ENCODE peak calls at places on chromosomes 12 and 14, in nine cellular contexts. M is tibial nerve, G is A549, I is Peyer's patch, H is GM12865, Z is dorsolateral prefrontal cortex, F is kidney, W is WERI-Rb-1, N is fibroblast of the aortic adventitia. K is an unnamed sample.

GRCh38 chr12:123056053-123056452 is 75.6 kb downstream of the ARL6IP4 start:
- DNase-seq in M (no peak), G (peak), I (no peak), H (no peak), Z (no peak), F (no peak), W (no peak), N (no peak), K (no peak)

GRCh38 chr12:79926951-79927350 is 7.9 kb downstream of the PPP1R12A start:
- DNase-seq in M (no peak), G (no peak), I (no peak), H (no peak), Z (no peak), F (no peak), W (no peak), N (no peak), K (no peak)

GRCh38 chr14:23518716-23519115 is 32.8 kb downstream of the ZFHX2 start:
- DNase-seq in M (no peak), G (no peak), I (no peak), H (no peak), Z (no peak), F (no peak), W (no peak), N (no peak), K (no peak)

GRCh38 chr14:68616255-68616902 is 176.5 kb downstream of the ZFP36L1 start:
- DNase-seq in M (no peak), G (peak), I (no peak), H (no peak), Z (no peak), F (no peak), W (no peak), N (peak), K (no peak)

GRCh38 chr12:66269757-66270383 is 32.4 kb upstream of the HELB start:
- DNase-seq in M (peak), G (peak), I (no peak), H (peak), Z (no peak), F (no peak), W (no peak), N (peak), K (peak)

GRCh38 chr12:116376354-116377193 is 99.1 kb upstream of the MED13L start:
- DNase-seq in M (no peak), G (peak), I (no peak), H (no peak), Z (no peak), F (no peak), W (no peak), N (peak), K (peak)

GRCh38 chr12:119447618-119448017 is 113.1 kb downstream of the CCDC60 start:
- DNase-seq in M (no peak), G (no peak), I (no peak), H (peak), Z (no peak), F (no peak), W (no peak), N (no peak), K (no peak)

GRCh38 chr12:79929065-79929464 is 5.8 kb downstream of the PPP1R12A start:
- DNase-seq in M (no peak), G (no peak), I (no peak), H (no peak), Z (no peak), F (no peak), W (no peak), N (no peak), K (no peak)

GRCh38 chr12:115232455-115233156 is 548.6 kb upstream of the TBX3 start:
- DNase-seq in M (no peak), G (no peak), I (no peak), H (no peak), Z (no peak), F (no peak), W (no peak), N (peak), K (no peak)

GRCh38 chr12:54523637-54524036 is 25.8 kb upstream of the PDE1B start:
- DNase-seq in M (no peak), G (no peak), I (no peak), H (no peak), Z (no peak), F (no peak), W (no peak), N (no peak), K (no peak)

GRCh38 chr14:61033851-61034250 is 52.8 kb downstream of the SLC38A6 start:
- DNase-seq in M (no peak), G (no peak), I (no peak), H (no peak), Z (no peak), F (no peak), W (no peak), N (peak), K (no peak)

GRCh38 chr12:66716522-66716921 is 37.6 kb upstream of the GRIP1 start:
- DNase-seq in M (no peak), G (no peak), I (no peak), H (no peak), Z (no peak), F (no peak), W (no peak), N (no peak), K (peak)

GRCh38 chr12:24861751-24862575 is 86.9 kb downstream of the BCAT1 start:
- DNase-seq in M (no peak), G (no peak), I (no peak), H (peak), Z (no peak), F (no peak), W (no peak), N (peak), K (no peak)

GRCh38 chr14:89701079-89702043 is 253.2 kb downstream of the EFCAB11 start:
- DNase-seq in M (peak), G (peak), I (peak), H (peak), Z (peak), F (peak), W (peak), N (peak), K (peak)

GRCh38 chr14:92607251-92607650 is 93.7 kb downstream of the RIN3 start:
- DNase-seq in M (no peak), G (no peak), I (no peak), H (no peak), Z (no peak), F (no peak), W (no peak), N (no peak), K (no peak)

GRCh38 chr14:100440207-100440631 is 117.1 kb downstream of the SLC25A47 start:
- DNase-seq in M (peak), G (peak), I (no peak), H (peak), Z (peak), F (peak), W (peak), N (peak), K (peak)

GRCh38 chr14:80266930-80267329 is 55.6 kb upstream of the DIO2 start:
- DNase-seq in M (no peak), G (no peak), I (no peak), H (no peak), Z (no peak), F (no peak), W (no peak), N (no peak), K (no peak)

GRCh38 chr12:20220339-20220738 is 148.0 kb upstream of the PDE3A start:
- DNase-seq in M (no peak), G (peak), I (no peak), H (peak), Z (no peak), F (no peak), W (peak), N (peak), K (no peak)

GRCh38 chr12:21559855-21560569 is 33.9 kb downstream of the SPX start:
- DNase-seq in M (peak), G (peak), I (no peak), H (no peak), Z (no peak), F (no peak), W (no peak), N (peak), K (no peak)

GRCh38 chr12:119176267-119177055 is 2.3 kb upstream of the HSPB8 start:
- DNase-seq in M (peak), G (peak), I (peak), H (no peak), Z (peak), F (peak), W (peak), N (peak), K (peak)

GRCh38 chr14:92677087-92677668 is 71.2 kb downstream of the LGMN start:
- DNase-seq in M (no peak), G (no peak), I (peak), H (peak), Z (no peak), F (peak), W (no peak), N (no peak), K (peak)

GRCh38 chr12:44960423-44960822 is 84.3 kb upstream of the NELL2 start:
- DNase-seq in M (no peak), G (no peak), I (no peak), H (no peak), Z (no peak), F (no peak), W (no peak), N (no peak), K (no peak)

GRCh38 chr12:44961887-44962286 is 85.8 kb upstream of the NELL2 start:
- DNase-seq in M (no peak), G (no peak), I (no peak), H (no peak), Z (no peak), F (no peak), W (no peak), N (no peak), K (no peak)

GRCh38 chr12:44960856-44961255 is 84.7 kb upstream of the NELL2 start:
- DNase-seq in M (no peak), G (peak), I (no peak), H (no peak), Z (no peak), F (no peak), W (peak), N (no peak), K (no peak)
- TF ChIP-seq CTCF in M (no peak), G (no peak), I (no peak), H (no peak), Z (no peak), F (no peak), W (peak), N (no peak), K (no peak)

DNA sequence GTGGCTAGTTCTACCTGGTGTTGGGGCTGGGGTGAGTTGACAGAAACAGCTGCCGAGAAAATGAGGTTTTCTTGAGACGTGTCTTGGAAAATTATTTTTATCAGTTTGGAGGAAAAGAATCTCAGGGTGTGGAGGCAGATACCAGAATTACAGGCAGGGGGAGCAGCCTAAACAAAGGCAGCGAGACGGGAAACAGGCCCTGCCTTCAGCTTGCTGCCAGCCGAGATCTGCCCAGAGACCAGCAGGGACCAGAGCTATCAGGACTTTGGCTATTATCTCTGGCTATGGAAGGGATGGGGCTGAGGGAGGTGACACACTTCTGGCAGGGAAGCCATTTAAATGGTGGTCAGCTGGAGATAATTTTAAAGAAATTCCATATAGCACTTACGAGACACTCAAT is 25.7 kb downstream of the SYNDIG1L start:
- DNase-seq in M (no peak), G (peak), I (no peak), H (no peak), Z (no peak), F (no peak), W (peak), N (peak), K (no peak)
- TF ChIP-seq CTCF in M (no peak), G (no peak), I (no peak), H (no peak), Z (no peak), F (no peak), W (peak), N (peak), K (no peak)

GRCh38 chr14:45715946-45716345 is 462.9 kb upstream of the MIS18BP1 start:
- DNase-seq in M (no peak), G (no peak), I (no peak), H (no peak), Z (no peak), F (no peak), W (no peak), N (no peak), K (no peak)
- TF ChIP-seq CTCF in M (no peak), G (no peak), I (no peak), H (no peak), Z (no peak), F (no peak), W (no peak), N (no peak), K (no peak)

DNA sequence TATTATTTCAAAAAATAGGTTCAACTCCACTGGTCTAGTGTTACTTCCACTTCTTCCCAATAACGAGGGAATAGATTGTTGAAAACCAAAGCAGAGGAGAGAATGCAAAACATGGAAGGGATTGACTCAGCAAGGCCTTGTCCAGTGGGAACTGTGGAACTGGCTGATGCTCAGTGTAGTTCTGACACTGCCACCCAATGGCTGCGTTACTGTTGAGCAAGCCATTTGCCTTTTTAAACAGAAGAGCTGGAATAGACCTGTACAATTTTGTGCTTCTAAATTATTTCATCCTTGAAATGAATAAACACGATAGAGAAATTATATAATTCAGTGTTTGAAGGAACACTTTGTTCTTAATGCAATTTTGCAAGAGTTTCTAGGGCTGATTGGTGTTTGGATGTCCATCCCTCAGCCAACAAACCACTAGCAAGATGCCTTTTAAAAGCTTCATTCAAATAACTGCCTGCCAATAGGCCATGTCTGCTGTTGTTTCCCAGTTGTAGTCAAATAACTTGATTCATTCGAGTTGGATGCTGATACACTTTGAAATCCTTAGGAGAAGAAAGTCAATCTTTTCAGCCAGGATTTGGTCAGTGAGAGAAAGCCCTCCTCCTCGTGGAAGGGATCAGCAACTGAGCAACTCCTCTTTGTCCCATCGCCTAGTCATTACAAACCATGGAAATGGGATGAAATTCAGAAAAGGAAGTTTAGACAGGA is 7.2 kb upstream of the MGP start:
- DNase-seq in M (peak), G (peak), I (no peak), H (peak), Z (no peak), F (no peak), W (peak), N (peak), K (no peak)
- TF ChIP-seq CTCF in M (peak), G (no peak), I (no peak), H (no peak), Z (peak), F (peak), W (peak), N (peak), K (no peak)

GRCh38 chr14:102295301-102295700 is 9.7 kb downstream of the MOK start:
- DNase-seq in M (no peak), G (no peak), I (no peak), H (no peak), Z (no peak), F (no peak), W (no peak), N (peak), K (no peak)
- TF ChIP-seq CTCF in M (no peak), G (peak), I (no peak), H (no peak), Z (no peak), F (peak), W (peak), N (peak), K (no peak)

K was measured in activated CD8-positive, alpha-beta T cell treated with anti-CD3 and anti-CD28 coated beads for 36 hours.